ENCODE peak calls at places on chromosomes 7 and 10, in six cellular contexts. One of them, this sample, is unnamed.

GRCh38 chr7:86644282-86645173 is 819 bp downstream of the GRM3 start:
- DNase-seq in Panc1: no peak
- DNase-seq in A549: no peak
- DNase-seq in GM12878: no peak
- DNase-seq in K562: no peak
- DNase-seq in GM23338: peak; percentile 67
- DNase-seq in this sample: no peak

GRCh38 chr10:99834410-99834809 is 52.0 kb downstream of the ABCC2 start:
- DNase-seq in Panc1: no peak
- DNase-seq in A549: peak; percentile 89
- DNase-seq in GM12878: no peak
- DNase-seq in K562: no peak
- DNase-seq in GM23338: no peak
- DNase-seq in this sample: peak; percentile 12

GRCh38 chr10:15379043-15379442 is 8.0 kb upstream of the FAM171A1 start:
- DNase-seq in Panc1: no peak
- DNase-seq in A549: no peak
- DNase-seq in GM12878: no peak
- DNase-seq in K562: no peak
- DNase-seq in GM23338: no peak
- DNase-seq in this sample: no peak

GRCh38 chr10:97534746-97535367 is 36.1 kb downstream of the UBTD1 start:
- DNase-seq in Panc1: peak; percentile 10
- DNase-seq in A549: peak; percentile 61
- DNase-seq in GM12878: no peak
- DNase-seq in K562: peak; percentile 68
- DNase-seq in GM23338: peak; percentile 84
- DNase-seq in this sample: no peak

GRCh38 chr10:99328579-99329237 is 448 bp upstream of the CNNM1 start:
- DNase-seq in Panc1: no peak
- DNase-seq in A549: peak; percentile 81
- DNase-seq in GM12878: no peak
- DNase-seq in K562: no peak
- DNase-seq in GM23338: peak; percentile 40
- DNase-seq in this sample: no peak

GRCh38 chr10:75108684-75109458 is 2.6 kb upstream of the SAMD8 start:
- DNase-seq in Panc1: no peak
- DNase-seq in A549: peak; percentile 61
- DNase-seq in GM12878: no peak
- DNase-seq in K562: peak; percentile 91
- DNase-seq in GM23338: peak; percentile 82
- DNase-seq in this sample: peak; percentile 27

GRCh38 chr10:15137636-15138035 is 30.9 kb downstream of the NMT2 start:
- DNase-seq in Panc1: no peak
- DNase-seq in A549: no peak
- DNase-seq in GM12878: no peak
- DNase-seq in K562: no peak
- DNase-seq in GM23338: no peak
- DNase-seq in this sample: no peak

GRCh38 chr7:31493714-31494181 is 20.1 kb upstream of the ITPRID1 start:
- DNase-seq in Panc1: no peak
- DNase-seq in A549: no peak
- DNase-seq in GM12878: no peak
- DNase-seq in K562: no peak
- DNase-seq in GM23338: peak; percentile 43
- DNase-seq in this sample: no peak

GRCh38 chr7:93927585-93927984 is 6.0 kb downstream of the GNG11 start:
- DNase-seq in Panc1: no peak
- DNase-seq in A549: no peak
- DNase-seq in GM12878: no peak
- DNase-seq in K562: no peak
- DNase-seq in GM23338: no peak
- DNase-seq in this sample: no peak

GRCh38 chr7:27204851-27205322 is 5.0 kb upstream of the HOXA13 start:
- DNase-seq in Panc1: no peak
- DNase-seq in A549: no peak
- DNase-seq in GM12878: no peak
- DNase-seq in K562: no peak
- DNase-seq in GM23338: peak; percentile 46
- DNase-seq in this sample: no peak

GRCh38 chr7:31408120-31408729 is 67.7 kb upstream of the NEUROD6 start:
- DNase-seq in Panc1: peak; percentile 67
- DNase-seq in A549: peak; percentile 94
- DNase-seq in GM12878: no peak
- DNase-seq in K562: peak; percentile 11
- DNase-seq in GM23338: no peak
- DNase-seq in this sample: peak; percentile 18

GRCh38 chr7:50782376-50783208 is at the start of gene GRB10:
- DNase-seq in Panc1: no peak
- DNase-seq in A549: no peak
- DNase-seq in GM12878: no peak
- DNase-seq in K562: no peak
- DNase-seq in GM23338: peak; percentile 92
- DNase-seq in this sample: no peak

GRCh38 chr10:124062390-124062789 is 31.0 kb downstream of the CHST15 start:
- DNase-seq in Panc1: no peak
- DNase-seq in A549: no peak
- DNase-seq in GM12878: no peak
- DNase-seq in K562: no peak
- DNase-seq in GM23338: no peak
- DNase-seq in this sample: no peak

GRCh38 chr7:984361-985126 is 1.6 kb downstream of the CYP2W1 start:
- DNase-seq in Panc1: no peak
- DNase-seq in A549: no peak
- DNase-seq in GM12878: no peak
- DNase-seq in K562: no peak
- DNase-seq in GM23338: no peak
- DNase-seq in this sample: no peak

GRCh38 chr10:77392851-77393250 is 244.8 kb downstream of the KCNMA1 start:
- DNase-seq in Panc1: peak; percentile 98
- DNase-seq in A549: peak; percentile 80
- DNase-seq in GM12878: no peak
- DNase-seq in K562: no peak
- DNase-seq in GM23338: no peak
- DNase-seq in this sample: peak; percentile 50

GRCh38 chr10:82394122-82394521 is 519.1 kb downstream of the NRG3 start:
- DNase-seq in Panc1: no peak
- DNase-seq in A549: no peak
- DNase-seq in GM12878: no peak
- DNase-seq in K562: no peak
- DNase-seq in GM23338: no peak
- DNase-seq in this sample: no peak

GRCh38 chr10:44971935-44972792 is 6.4 kb downstream of the DEPP1 start:
- DNase-seq in Panc1: no peak
- DNase-seq in A549: no peak
- DNase-seq in GM12878: no peak
- DNase-seq in K562: no peak
- DNase-seq in GM23338: no peak
- DNase-seq in this sample: no peak

GRCh38 chr10:109979215-109979614 is 28.6 kb upstream of the ADD3 start:
- DNase-seq in Panc1: no peak
- DNase-seq in A549: no peak
- DNase-seq in GM12878: no peak
- DNase-seq in K562: no peak
- DNase-seq in GM23338: no peak
- DNase-seq in this sample: no peak

GRCh38 chr10:109981641-109982040 is 26.1 kb upstream of the ADD3 start:
- DNase-seq in Panc1: no peak
- DNase-seq in A549: no peak
- DNase-seq in GM12878: no peak
- DNase-seq in K562: peak; percentile 43
- DNase-seq in GM23338: no peak
- DNase-seq in this sample: no peak

GRCh38 chr10:109976657-109977056 is 31.1 kb upstream of the ADD3 start:
- DNase-seq in Panc1: no peak
- DNase-seq in A549: no peak
- DNase-seq in GM12878: no peak
- DNase-seq in K562: no peak
- DNase-seq in GM23338: no peak
- DNase-seq in this sample: no peak

GRCh38 chr10:109977382-109977806 is 30.4 kb upstream of the ADD3 start:
- DNase-seq in Panc1: no peak
- DNase-seq in A549: peak; percentile 54
- DNase-seq in GM12878: no peak
- DNase-seq in K562: no peak
- DNase-seq in GM23338: no peak
- DNase-seq in this sample: no peak

DNA sequence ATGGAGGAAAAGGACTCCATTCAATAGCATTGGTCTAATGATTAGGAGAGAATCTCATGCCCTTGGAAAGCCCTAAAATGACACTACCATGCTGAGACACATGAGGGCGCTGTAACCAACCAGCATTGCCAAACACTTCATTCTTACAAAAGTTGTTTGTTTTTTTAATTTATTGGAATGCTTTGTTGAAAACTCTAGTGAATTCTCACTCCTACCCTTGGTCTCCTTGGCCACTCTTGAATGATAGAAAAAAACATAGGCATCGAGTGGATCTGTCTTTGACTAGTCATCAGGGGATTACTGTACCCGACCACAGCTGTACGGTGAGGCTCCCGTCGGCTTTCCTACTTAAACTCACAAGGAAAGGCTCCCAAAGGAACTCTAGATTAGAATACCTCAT is 29.3 kb upstream of the ADD3 start:
- DNase-seq in Panc1: no peak
- DNase-seq in A549: peak; percentile 24
- DNase-seq in GM12878: no peak
- DNase-seq in K562: peak; percentile 46
- DNase-seq in GM23338: peak; percentile 79
- DNase-seq in this sample: peak; percentile 37
- H3K27ac ChIP-seq in Panc1: no peak overlapping the region
- H3K27ac ChIP-seq in A549: no peak overlapping the region
- H3K27ac ChIP-seq in GM12878: no peak overlapping the region
- H3K27ac ChIP-seq in K562: peak overlapping the region; percentile 55
- H3K27ac ChIP-seq in GM23338: no peak overlapping the region
- H3K27ac ChIP-seq in this sample: no peak overlapping the region

DNA sequence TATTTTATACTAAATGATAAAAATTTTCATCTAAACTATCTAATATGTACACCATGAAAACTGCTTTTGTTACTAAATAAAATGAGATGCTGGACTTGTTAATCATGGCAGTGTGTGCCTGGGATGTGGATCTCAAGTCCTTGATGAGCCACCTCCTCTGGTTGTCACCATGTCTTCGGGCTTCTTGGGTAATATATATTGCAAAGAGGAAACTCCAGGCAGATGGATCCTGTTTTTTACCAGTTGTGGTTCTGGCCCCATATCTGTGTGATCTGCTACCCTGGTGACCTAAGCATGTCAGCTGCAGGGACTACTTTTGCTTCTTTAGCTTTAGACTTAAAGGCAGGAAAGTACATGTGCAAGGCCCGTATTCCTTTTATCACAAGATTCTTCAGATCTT is 46.2 kb downstream of the TMEM60 start:
- DNase-seq in Panc1: no peak
- DNase-seq in A549: no peak
- DNase-seq in GM12878: no peak
- DNase-seq in K562: peak; percentile 34
- DNase-seq in GM23338: no peak
- DNase-seq in this sample: no peak
- TF ChIP-seq REST in Panc1: no peak
- TF ChIP-seq REST in A549: no peak
- TF ChIP-seq REST in GM12878: no peak
- TF ChIP-seq REST in K562: no peak
- TF ChIP-seq REST in GM23338: no peak
- TF ChIP-seq REST in this sample: no peak

GRCh38 chr10:129090618-129091366 is 376.2 kb upstream of the MGMT start:
- DNase-seq in Panc1: no peak
- DNase-seq in A549: no peak
- DNase-seq in GM12878: no peak
- DNase-seq in K562: no peak
- DNase-seq in GM23338: no peak
- DNase-seq in this sample: no peak

GRCh38 chr10:129085821-129086220 is 381.2 kb upstream of the MGMT start:
- DNase-seq in Panc1: no peak
- DNase-seq in A549: no peak
- DNase-seq in GM12878: no peak
- DNase-seq in K562: no peak
- DNase-seq in GM23338: no peak
- DNase-seq in this sample: no peak

GRCh38 chr10:129093641-129094040 is 373.4 kb upstream of the MGMT start:
- DNase-seq in Panc1: no peak
- DNase-seq in A549: no peak
- DNase-seq in GM12878: no peak
- DNase-seq in K562: no peak
- DNase-seq in GM23338: no peak
- DNase-seq in this sample: no peak

GRCh38 chr10:129094233-129094632 is 372.8 kb upstream of the MGMT start:
- DNase-seq in Panc1: no peak
- DNase-seq in A549: no peak
- DNase-seq in GM12878: no peak
- DNase-seq in K562: no peak
- DNase-seq in GM23338: no peak
- DNase-seq in this sample: no peak

DNA sequence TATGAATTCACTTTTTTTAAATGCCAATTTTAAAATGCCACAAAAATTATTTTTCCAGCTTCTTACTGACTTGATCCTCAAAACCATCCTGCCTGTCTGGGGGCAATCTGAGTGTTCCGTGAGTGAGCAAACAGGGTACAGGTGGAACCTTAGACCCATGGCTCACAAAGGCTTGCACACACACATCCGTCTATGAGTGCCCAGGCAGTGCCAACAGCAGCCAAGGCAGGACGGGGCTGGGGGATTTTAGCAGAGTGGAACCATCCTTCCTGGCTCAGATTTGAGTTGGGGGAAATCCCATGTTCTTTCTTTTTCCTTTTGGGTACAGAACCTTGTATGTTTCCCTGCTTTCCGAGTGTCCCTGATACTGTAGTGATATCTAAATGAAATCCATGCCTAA is 377.7 kb upstream of the MGMT start:
- DNase-seq in Panc1: no peak
- DNase-seq in A549: no peak
- DNase-seq in GM12878: no peak
- DNase-seq in K562: no peak
- DNase-seq in GM23338: no peak
- DNase-seq in this sample: no peak
- H3K27ac ChIP-seq in Panc1: no peak overlapping the region
- H3K27ac ChIP-seq in A549: no peak overlapping the region
- H3K27ac ChIP-seq in GM12878: no peak overlapping the region
- H3K27ac ChIP-seq in K562: no peak overlapping the region
- H3K27ac ChIP-seq in GM23338: no peak overlapping the region
- H3K27ac ChIP-seq in this sample: no peak overlapping the region

GRCh38 chr7:36606442-36607205 is 117.7 kb downstream of the AOAH start:
- DNase-seq in Panc1: no peak
- DNase-seq in A549: no peak
- DNase-seq in GM12878: no peak
- DNase-seq in K562: no peak
- DNase-seq in GM23338: no peak
- DNase-seq in this sample: no peak

GRCh38 chr7:36605261-36605660 is 119.0 kb downstream of the AOAH start:
- DNase-seq in Panc1: no peak
- DNase-seq in A549: no peak
- DNase-seq in GM12878: no peak
- DNase-seq in K562: no peak
- DNase-seq in GM23338: no peak
- DNase-seq in this sample: no peak

GRCh38 chr7:36605662-36606441 is 118.4 kb downstream of the AOAH start:
- DNase-seq in Panc1: no peak
- DNase-seq in A549: no peak
- DNase-seq in GM12878: no peak
- DNase-seq in K562: no peak
- DNase-seq in GM23338: no peak
- DNase-seq in this sample: no peak

GRCh38 chr7:36602975-36603887 is 121.1 kb downstream of the AOAH start:
- DNase-seq in Panc1: no peak
- DNase-seq in A549: no peak
- DNase-seq in GM12878: no peak
- DNase-seq in K562: no peak
- DNase-seq in GM23338: no peak
- DNase-seq in this sample: no peak

GRCh38 chr7:36604801-36605200 is 119.5 kb downstream of the AOAH start:
- DNase-seq in Panc1: no peak
- DNase-seq in A549: no peak
- DNase-seq in GM12878: no peak
- DNase-seq in K562: no peak
- DNase-seq in GM23338: no peak
- DNase-seq in this sample: no peak
- TF ChIP-seq REST in Panc1: no peak
- TF ChIP-seq REST in A549: no peak
- TF ChIP-seq REST in GM12878: no peak
- TF ChIP-seq REST in K562: no peak
- TF ChIP-seq REST in GM23338: no peak
- TF ChIP-seq REST in this sample: no peak

This sample was measured in HCT116.